ENCODE peak calls at places on chromosome 2, in four cellular contexts. K is putamen, A is myocyte, M is NAMALWA. S is an unnamed sample.

GRCh38 chr2:175464311-175464670 is 282.8 kb upstream of the ATP5MC3 start:
- DNase-seq in M (no peak), K (no peak), A (no peak), S (no peak)

GRCh38 chr2:143442203-143442602 is 313.0 kb downstream of the ARHGAP15 start:
- DNase-seq in A (no peak), M (no peak), K (no peak), S (no peak)

GRCh38 chr2:219292616-219293015 is 13.4 kb downstream of the DNAJB2 start:
- DNase-seq in M (no peak), K (no peak), A (no peak), S (no peak)

GRCh38 chr2:201343559-201343958 is 13.6 kb downstream of the FLACC1 start:
- DNase-seq in K (peak; percentile 4), M (no peak), A (peak; percentile 55), S (peak; percentile 24)

GRCh38 chr2:200026312-200026711 is 70.9 kb downstream of the MAIP1 start:
- DNase-seq in M (no peak), K (no peak), A (no peak), S (no peak)

GRCh38 chr2:128577141-128577930 is 258.7 kb upstream of the HS6ST1 start:
- DNase-seq in K (peak; percentile 18), A (no peak), M (no peak), S (no peak)

GRCh38 chr2:146853741-146854444 is 990.9 kb upstream of the ACVR2A start:
- DNase-seq in K (no peak), A (peak; percentile 40), M (no peak), S (no peak)

GRCh38 chr2:136389809-136390208 is 271.9 kb upstream of the CXCR4 start:
- DNase-seq in K (no peak), A (no peak), M (peak; percentile 52), S (peak; percentile 77)

GRCh38 chr2:131058905-131059304 is 34.4 kb downstream of the FAM168B start:
- DNase-seq in M (no peak), K (peak; percentile 89), A (no peak), S (no peak)

GRCh38 chr2:226185613-226186211 is 613.9 kb downstream of the IRS1 start:
- DNase-seq in K (no peak), M (no peak), A (peak; percentile 59), S (no peak)

GRCh38 chr2:190535586-190535985 is 1.1 kb upstream of the NEMP2 start:
- DNase-seq in M (peak; percentile 30), K (no peak), A (no peak), S (peak; percentile 6)

GRCh38 chr2:98761267-98761781 is 30.4 kb upstream of the MGAT4A start:
- DNase-seq in M (no peak), K (peak; percentile 37), A (no peak), S (peak; percentile 72)

GRCh38 chr2:209145941-209146681 is 277.7 kb upstream of the MAP2 start:
- DNase-seq in K (peak; percentile 24), M (no peak), A (no peak), S (no peak)

GRCh38 chr2:210458395-210458794 is 18.2 kb downstream of the LANCL1 start:
- DNase-seq in K (peak; percentile 81), M (no peak), A (no peak), S (no peak)

GRCh38 chr2:105545731-105546622 is 147.1 kb upstream of the FHL2 start:
- DNase-seq in K (peak; percentile 31), A (peak; percentile 72), M (peak; percentile 70), S (peak; percentile 57)

S was measured in OCI-LY7.